ENCODE peak calls at places on chromosome 4, in eight cellular contexts. S is Peyer's patch; Z is adipocyte; J is activated T-cell treated with anti-CD3 and anti-CD28 coated beads, Interleukin-2, amount 50 U/mL, for 72 hours; G is left lung; B is NCI-H1436; O is lung; A is activated CD4-positive, alpha-beta T cell treated with anti-CD3 and anti-CD28 coated beads for 36 hours. F is an unnamed sample.

GRCh38 chr4:15996773-15997172 is 33.8 kb upstream of the FGFBP2 start:
- DNase-seq in S (no peak), Z (no peak), J (peak; percentile 3), G (no peak), B (no peak), O (no peak), A (peak; percentile 14), F (peak; percentile 26)

GRCh38 chr4:129344058-129344457 is 248.1 kb downstream of the C4orf33 start:
- DNase-seq in S (no peak), Z (peak; percentile 59), J (no peak), G (no peak), B (no peak), O (no peak), A (peak; percentile 16), F (peak; percentile 15)

GRCh38 chr4:76950846-76951321 is 1.3 kb downstream of the SEPTIN11 start:
- DNase-seq in S (peak; percentile 54), Z (no peak), J (no peak), G (peak; percentile 63), B (peak; percentile 61), O (peak; percentile 29), A (peak; percentile 31), F (peak; percentile 34)

GRCh38 chr4:157804986-157805385 is 367.8 kb downstream of the GASK1B start:
- DNase-seq in S (no peak), Z (peak; percentile 20), J (no peak), G (no peak), B (no peak), O (no peak), A (no peak), F (no peak)

GRCh38 chr4:42819863-42820514 is 72.5 kb upstream of the GRXCR1 start:
- DNase-seq in S (no peak), Z (no peak), J (no peak), G (no peak), B (no peak), O (no peak), A (no peak), F (no peak)

GRCh38 chr4:133910165-133910564 is 291.4 kb downstream of the PABPC4L start:
- DNase-seq in S (no peak), Z (no peak), J (no peak), G (no peak), B (no peak), O (no peak), A (no peak), F (no peak)

GRCh38 chr4:102501635-102502382 is 650 bp downstream of the NFKB1 start:
- DNase-seq in S (peak; percentile 86), Z (peak; percentile 85), J (peak; percentile 57), G (peak; percentile 96), B (peak; percentile 60), O (peak; percentile 90), A (peak; percentile 83), F (peak; percentile 69)

GRCh38 chr4:188691811-188692210 is 552.6 kb downstream of the TRIML1 start:
- DNase-seq in S (no peak), Z (peak; percentile 46), J (no peak), G (no peak), B (no peak), O (no peak), A (no peak), F (no peak)

GRCh38 chr4:171759274-171759673 is 53.9 kb upstream of the GALNTL6 start:
- DNase-seq in S (no peak), Z (no peak), J (no peak), G (peak; percentile 61), B (no peak), O (peak; percentile 35), A (no peak), F (no peak)

GRCh38 chr4:173525118-173526033 is 4.7 kb downstream of the HAND2 start:
- DNase-seq in S (no peak), Z (peak; percentile 52), J (no peak), G (peak; percentile 77), B (no peak), O (no peak), A (no peak), F (no peak)

GRCh38 chr4:8865681-8866310 is 5.8 kb downstream of the HMX1 start:
- DNase-seq in S (no peak), Z (no peak), J (no peak), G (peak; percentile 57), B (no peak), O (no peak), A (no peak), F (no peak)

GRCh38 chr4:76559236-76560071 is 124.4 kb downstream of the SHROOM3 start:
- DNase-seq in S (no peak), Z (no peak), J (no peak), G (no peak), B (no peak), O (no peak), A (no peak), F (no peak)

GRCh38 chr4:92099851-92100250 is 203.9 kb upstream of the GRID2 start:
- DNase-seq in S (no peak), Z (no peak), J (no peak), G (no peak), B (no peak), O (no peak), A (no peak), F (no peak)

GRCh38 chr4:40038972-40039371 is 17.7 kb upstream of the N4BP2 start:
- DNase-seq in S (no peak), Z (no peak), J (no peak), G (no peak), B (no peak), O (no peak), A (no peak), F (no peak)

GRCh38 chr4:21117771-21118170 is 417.5 kb downstream of the PACRGL start:
- DNase-seq in S (no peak), Z (no peak), J (no peak), G (no peak), B (no peak), O (no peak), A (no peak), F (no peak)

GRCh38 chr4:32985256-32985655 is 2265.1 kb downstream of the PCDH7 start:
- DNase-seq in S (no peak), Z (peak; percentile 69), J (no peak), G (no peak), B (no peak), O (no peak), A (no peak), F (no peak)

GRCh38 chr4:113973349-113973748 is 6.1 kb downstream of the ARSJ start:
- DNase-seq in S (no peak), Z (no peak), J (no peak), G (no peak), B (no peak), O (no peak), A (no peak), F (no peak)

GRCh38 chr4:77815651-77816050 is 3.5 kb downstream of the CNOT6L start:
- DNase-seq in S (no peak), Z (no peak), J (no peak), G (no peak), B (no peak), O (no peak), A (peak; percentile 28), F (no peak)

GRCh38 chr4:11514780-11515432 is 86.2 kb upstream of the HS3ST1 start:
- DNase-seq in S (no peak), Z (no peak), J (no peak), G (no peak), B (no peak), O (no peak), A (peak; percentile 8), F (no peak)

GRCh38 chr4:1824746-1825145 is 31.2 kb downstream of the LETM1 start:
- DNase-seq in S (no peak), Z (no peak), J (no peak), G (no peak), B (no peak), O (no peak), A (no peak), F (no peak)

GRCh38 chr4:184274288-184274951 is 56.7 kb upstream of the ENPP6 start:
- DNase-seq in S (no peak), Z (peak; percentile 45), J (no peak), G (no peak), B (no peak), O (no peak), A (no peak), F (no peak)

GRCh38 chr4:87014284-87014782 is 79.5 kb downstream of the AFF1 start:
- DNase-seq in S (no peak), Z (peak; percentile 74), J (no peak), G (no peak), B (no peak), O (no peak), A (no peak), F (no peak)

GRCh38 chr4:84892950-84893349 is 73.5 kb downstream of the WDFY3 start:
- DNase-seq in S (no peak), Z (no peak), J (no peak), G (no peak), B (no peak), O (no peak), A (no peak), F (no peak)

GRCh38 chr4:151173751-151174325 is 74.4 kb downstream of the RPS3A start:
- DNase-seq in S (no peak), Z (peak; percentile 83), J (no peak), G (no peak), B (no peak), O (peak; percentile 36), A (no peak), F (no peak)